ENCODE peak calls at places on chromosome 18, in eight cellular contexts. L is T-helper 2 cell, R is cerebellum, T is endodermal cell, I is lower lobe of right lung, Z is left ventricle myocardium superior, C is cardiac fibroblast, E is GM12891. Y is an unnamed sample.

GRCh38 chr18:35588995-35589394 is 7.5 kb downstream of the GALNT1 start:
- DNase-seq in Z (no peak), R (no peak), T (peak), C (no peak), I (no peak), E (no peak), L (no peak), Y (no peak)

GRCh38 chr18:7617738-7618422 is 50.8 kb downstream of the PTPRM start:
- DNase-seq in R (no peak), L (no peak), E (no peak), Z (peak), C (peak), I (no peak), T (no peak), Y (no peak)

GRCh38 chr18:3388323-3388722 is 61.6 kb upstream of the TGIF1 start:
- DNase-seq in E (no peak), I (no peak), L (no peak), T (no peak), R (no peak), C (no peak), Z (no peak), Y (no peak)

GRCh38 chr18:53799134-53799533 is 425.3 kb downstream of the MBD2 start:
- DNase-seq in I (no peak), C (peak), L (no peak), R (no peak), T (no peak), Z (no peak), E (no peak), Y (no peak)

GRCh38 chr18:80178935-80179818 is 68.1 kb downstream of the PARD6G start:
- DNase-seq in Z (no peak), I (no peak), C (no peak), R (no peak), T (no peak), L (no peak), E (no peak), Y (no peak)

GRCh38 chr18:56068030-56068671 is 480.2 kb upstream of the TCF4 start:
- DNase-seq in Z (no peak), I (no peak), C (peak), R (no peak), L (no peak), T (no peak), E (no peak), Y (no peak)

GRCh38 chr18:47585914-47586313 is 334.5 kb upstream of the SKOR2 start:
- DNase-seq in R (no peak), E (no peak), I (no peak), L (no peak), T (no peak), C (no peak), Z (no peak), Y (no peak)

GRCh38 chr18:74745658-74746403 is 148.2 kb downstream of the ZNF407 start:
- DNase-seq in Z (no peak), E (no peak), L (no peak), T (no peak), I (no peak), R (no peak), C (peak), Y (no peak)

GRCh38 chr18:50836521-50836957 is 16.7 kb upstream of the MRO start:
- DNase-seq in L (no peak), R (no peak), Z (no peak), T (no peak), I (no peak), E (no peak), C (peak), Y (no peak)

GRCh38 chr18:41312241-41312590 is 642.8 kb upstream of the PIK3C3 start:
- DNase-seq in L (no peak), T (no peak), I (no peak), E (no peak), C (no peak), R (no peak), Z (no peak), Y (no peak)

GRCh38 chr18:51952844-51953243 is 387.2 kb upstream of the DCC start:
- DNase-seq in E (no peak), Z (no peak), I (no peak), L (no peak), C (no peak), T (no peak), R (no peak), Y (no peak)

GRCh38 chr18:41504316-41504715 is 450.7 kb upstream of the PIK3C3 start:
- DNase-seq in C (no peak), R (no peak), I (no peak), Z (no peak), E (no peak), L (no peak), T (no peak), Y (no peak)